ENCODE peak calls at places on chromosomes 4 and X, in five cellular contexts. P, E, N, J and G are unnamed samples.

GRCh38 chr4:26235500-26235899 is 85.3 kb upstream of the RBPJ start:
- DNase-seq in P (peak; percentile 85), E (peak; percentile 66), N (peak; percentile 18), J (no peak), G (no peak)

GRCh38 chr4:6222761-6223292 is 22.5 kb upstream of the JAKMIP1 start:
- DNase-seq in P (no peak), E (no peak), N (peak; percentile 53), J (no peak), G (no peak)

GRCh38 chr4:14837860-14838259 is 164.4 kb upstream of the CPEB2 start:
- DNase-seq in P (no peak), E (no peak), N (no peak), J (no peak), G (no peak)

GRCh38 chrX:1657367-1658082 is 42.7 kb downstream of the ASMT start:
- DNase-seq in P (no peak), E (no peak), N (no peak), J (peak; percentile 20), G (peak; percentile 70)

GRCh38 chrX:10404435-10404834 is 215.9 kb downstream of the MID1 start:
- DNase-seq in P (no peak), E (no peak), N (no peak), J (no peak), G (no peak)

GRCh38 chr4:123168812-123169211 is 227.8 kb upstream of the SPRY1 start:
- DNase-seq in P (no peak), E (no peak), N (no peak), J (no peak), G (no peak)

GRCh38 chr4:109811707-109812106 is 3.9 kb upstream of the GAR1 start:
- DNase-seq in P (no peak), E (no peak), N (no peak), J (no peak), G (no peak)

GRCh38 chr4:19213388-19213787 is 1038.3 kb upstream of the SLIT2 start:
- DNase-seq in P (no peak), E (no peak), N (no peak), J (no peak), G (no peak)

GRCh38 chrX:134933911-134934310 is 56.9 kb upstream of the SMIM10 start:
- DNase-seq in P (peak; percentile 47), E (no peak), N (no peak), J (peak; percentile 23), G (no peak)

GRCh38 chrX:31609130-31609529 is 537.3 kb upstream of the FTHL17 start:
- DNase-seq in P (no peak), E (no peak), N (no peak), J (peak; percentile 0), G (no peak)

GRCh38 chr4:5504486-5504885 is 203.9 kb downstream of the EVC2 start:
- DNase-seq in P (no peak), E (no peak), N (no peak), J (no peak), G (no peak)

GRCh38 chr4:40626183-40626990 is 3.3 kb downstream of the RBM47 start:
- DNase-seq in P (no peak), E (no peak), N (no peak), J (no peak), G (no peak)

GRCh38 chr4:26226978-26227377 is 93.8 kb upstream of the RBPJ start:
- DNase-seq in P (no peak), E (no peak), N (no peak), J (no peak), G (no peak)

GRCh38 chr4:57156242-57156990 is 46.2 kb upstream of the IGFBP7 start:
- DNase-seq in P (no peak), E (no peak), N (no peak), J (no peak), G (no peak)

GRCh38 chr4:68110441-68110840 is 19.2 kb downstream of the TMPRSS11F start:
- DNase-seq in P (no peak), E (no peak), N (no peak), J (no peak), G (no peak)

GRCh38 chrX:68443155-68443868 is 10.0 kb upstream of the OPHN1 start:
- DNase-seq in P (no peak), E (no peak), N (no peak), J (no peak), G (no peak)

GRCh38 chrX:10049246-10049645 is 82.1 kb downstream of the CLDN34 start:
- DNase-seq in P (no peak), E (no peak), N (no peak), J (no peak), G (no peak)

GRCh38 chrX:16743604-16744325 is 24.4 kb downstream of the SYAP1 start:
- DNase-seq in P (no peak), E (no peak), N (no peak), J (peak; percentile 16), G (no peak)

GRCh38 chr4:158768577-158769174 is at the start of gene FNIP2:
- DNase-seq in P (peak; percentile 91), E (peak; percentile 84), N (peak; percentile 82), J (peak; percentile 52), G (peak; percentile 12)

GRCh38 chrX:2242980-2243379 is 257.8 kb downstream of the DHRSX start:
- DNase-seq in P (peak; percentile 17), E (no peak), N (no peak), J (no peak), G (no peak)

GRCh38 chr4:183599690-183600089 is 59.3 kb downstream of the RWDD4 start:
- DNase-seq in P (no peak), E (no peak), N (no peak), J (no peak), G (no peak)

GRCh38 chr4:14095881-14096280 is 468.4 kb upstream of the BOD1L1 start:
- DNase-seq in P (no peak), E (no peak), N (no peak), J (no peak), G (no peak)

GRCh38 chrX:39309018-39309620 is 507.9 kb downstream of the MID1IP1 start:
- DNase-seq in P (no peak), E (no peak), N (no peak), J (no peak), G (no peak)

GRCh38 chr4:3708103-3708510 is 58.1 kb upstream of the ADRA2C start:
- DNase-seq in P (peak; percentile 40), E (no peak), N (no peak), J (no peak), G (no peak)

GRCh38 chr4:183876268-183876934 is 28.7 kb upstream of the STOX2 start:
- DNase-seq in P (peak; percentile 88), E (peak; percentile 67), N (peak; percentile 90), J (peak; percentile 38), G (no peak)

GRCh38 chr4:100688368-100688767 is 170.5 kb upstream of the EMCN start:
- DNase-seq in P (no peak), E (no peak), N (no peak), J (no peak), G (no peak)

GRCh38 chr4:174808119-174808518 is 20.9 kb downstream of the GLRA3 start:
- DNase-seq in P (no peak), E (no peak), N (no peak), J (no peak), G (no peak)

GRCh38 chr4:3249681-3250437 is 900 bp downstream of the MSANTD1 start:
- DNase-seq in P (no peak), E (peak; percentile 7), N (no peak), J (no peak), G (no peak)

GRCh38 chrX:19563327-19563726 is 48.0 kb upstream of the MAP3K15 start:
- DNase-seq in P (no peak), E (no peak), N (no peak), J (no peak), G (no peak)

GRCh38 chrX:97399400-97399799 is 515.7 kb downstream of the RPA4 start:
- DNase-seq in P (no peak), E (no peak), N (no peak), J (peak; percentile 16), G (no peak)

GRCh38 chr4:40749717-40750460 is at the start of gene NSUN7:
- DNase-seq in P (peak; percentile 66), E (peak; percentile 18), N (peak; percentile 90), J (no peak), G (no peak)